ENCODE peak calls at places on chromosomes 13 and 19, in eight cellular contexts. D is H9, N is gastrocnemius medialis, B is left ventricle myocardium inferior, Q is tibial artery, J is tibial nerve, T is mucosa of descending colon, H is left lung. Y is an unnamed sample.

GRCh38 chr19:13262450-13262849 is 112.2 kb downstream of the IER2 start:
- DNase-seq in D (no peak), T (no peak), H (no peak), B (no peak), J (no peak), N (no peak), Q (no peak), Y (no peak)

GRCh38 chr19:40604647-40605200 is 3.6 kb downstream of the LTBP4 start:
- DNase-seq in Q (peak; percentile 76), H (no peak), D (peak; percentile 38), N (no peak), B (no peak), T (peak; percentile 80), J (no peak), Y (no peak)

GRCh38 chr13:27971236-27971645 is 2.1 kb upstream of the CDX2 start:
- DNase-seq in H (no peak), T (peak; percentile 86), D (peak; percentile 89), Q (peak; percentile 46), N (no peak), J (no peak), B (no peak), Y (no peak)

GRCh38 chr13:20264271-20265018 is 32.3 kb upstream of the GJB6 start:
- DNase-seq in D (no peak), T (no peak), J (no peak), B (no peak), Q (no peak), N (no peak), H (no peak), Y (no peak)

GRCh38 chr13:85997587-85997986 is 198.4 kb upstream of the SLITRK6 start:
- DNase-seq in B (no peak), N (no peak), D (no peak), T (no peak), H (no peak), Q (no peak), J (no peak), Y (no peak)

GRCh38 chr13:104408733-104409132 is 1342.5 kb upstream of the SLC10A2 start:
- DNase-seq in N (no peak), J (no peak), D (no peak), H (no peak), Q (no peak), B (no peak), T (no peak), Y (no peak)

GRCh38 chr13:77521595-77522367 is 13.7 kb upstream of the SCEL start:
- DNase-seq in H (peak; percentile 68), T (no peak), J (no peak), N (no peak), Q (no peak), B (no peak), D (peak; percentile 55), Y (no peak)

GRCh38 chr19:18804139-18804601 is 13.1 kb upstream of the COMP start:
- DNase-seq in B (no peak), T (no peak), H (no peak), D (no peak), Q (peak; percentile 56), J (no peak), N (no peak), Y (no peak)

GRCh38 chr13:111177081-111177711 is 62.1 kb downstream of the ARHGEF7 start:
- DNase-seq in N (peak; percentile 19), T (peak; percentile 54), H (no peak), B (peak; percentile 75), J (peak; percentile 22), D (no peak), Q (peak; percentile 88), Y (peak; percentile 67)

GRCh38 chr13:23833733-23834611 is 55.2 kb downstream of the MIPEP start:
- DNase-seq in Q (no peak), T (no peak), N (no peak), H (no peak), D (no peak), B (no peak), J (no peak), Y (no peak)

GRCh38 chr13:60150538-60150937 is 13.2 kb downstream of the DIAPH3 start:
- DNase-seq in Q (no peak), B (no peak), H (no peak), N (no peak), T (no peak), D (no peak), J (no peak), Y (no peak)

GRCh38 chr13:36880961-36881360 is 39.1 kb downstream of the SMAD9 start:
- DNase-seq in B (no peak), Q (no peak), J (no peak), N (no peak), T (no peak), H (no peak), D (no peak), Y (no peak)

GRCh38 chr13:110411316-110412105 is 104.4 kb downstream of the COL4A2 start:
- DNase-seq in D (no peak), Q (no peak), B (no peak), H (no peak), J (no peak), N (no peak), T (no peak), Y (no peak)

GRCh38 chr13:75445717-75446529 is 36.0 kb downstream of the TBC1D4 start:
- DNase-seq in H (no peak), B (no peak), D (no peak), Q (no peak), T (no peak), N (no peak), J (no peak), Y (no peak)

DNA sequence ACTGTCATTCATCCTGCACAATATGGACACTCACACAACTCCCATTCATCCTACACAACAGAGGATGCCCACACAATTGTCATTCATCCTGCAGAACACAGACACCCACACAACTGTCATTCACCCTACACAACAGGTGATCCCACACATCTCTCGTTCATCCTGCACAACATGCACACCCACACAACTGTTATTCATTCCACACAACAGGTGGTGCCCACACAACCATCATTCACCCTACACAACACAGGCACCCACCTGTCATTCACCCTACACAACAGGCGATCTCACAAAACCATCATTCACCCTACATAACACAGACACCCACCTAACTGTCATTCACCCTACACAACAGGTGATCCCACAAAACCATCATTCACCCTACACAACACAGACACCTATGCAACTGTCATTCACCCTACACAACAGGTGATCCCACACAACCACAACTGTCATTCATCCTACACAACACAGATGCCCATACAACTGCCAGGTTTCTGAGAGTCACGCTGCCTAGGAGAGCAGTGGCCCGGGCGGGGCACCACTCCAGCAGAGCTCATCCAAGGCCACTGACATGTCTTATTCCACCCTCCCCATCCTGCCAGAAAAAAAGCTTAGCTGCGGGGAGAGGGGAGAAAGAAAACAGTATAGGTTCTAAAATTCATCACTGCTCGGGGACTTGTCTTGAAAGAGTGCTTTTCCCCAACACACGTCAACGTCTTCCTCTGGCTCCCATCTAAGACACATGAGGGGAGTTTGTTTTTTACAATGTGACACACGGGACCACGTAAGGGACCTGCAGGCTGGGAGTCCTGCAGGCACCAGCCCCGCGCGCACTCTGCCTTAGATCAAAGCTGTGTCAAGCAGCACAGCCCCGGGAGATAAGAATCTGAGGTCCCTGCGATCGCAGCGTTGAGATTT is 44.0 kb downstream of the KLF2 start:
- DNase-seq in J (no peak), N (no peak), Q (no peak), B (no peak), T (no peak), H (no peak), D (no peak), Y (no peak)
- H3K4me1 ChIP-seq in J (peaks cover 62% of the 10 kb centered on the region), N (peaks cover 30% of the 10 kb centered on the region), Q (peaks cover 2% of the 10 kb centered on the region), B (peaks cover 47% of the 10 kb centered on the region), T (peaks cover 38% of the 10 kb centered on the region), H (peaks cover 86% of the 10 kb centered on the region), D (no peaks in the 10 kb centered on the region), Y (peaks cover 43% of the 10 kb centered on the region)

GRCh38 chr13:40755082-40755755 is 15.8 kb downstream of the MRPS31 start:
- DNase-seq in Q (no peak), B (no peak), T (no peak), J (no peak), H (no peak), D (no peak), N (no peak), Y (no peak)

GRCh38 chr13:40749327-40749726 is 21.7 kb downstream of the MRPS31 start:
- DNase-seq in T (no peak), Q (no peak), J (no peak), D (no peak), B (no peak), N (no peak), H (no peak), Y (no peak)
- TF ChIP-seq CTCF in T (no peak), Q (no peak), J (no peak), D (peak; percentile 42), B (peak; percentile 21), N (no peak), H (no peak), Y (no peak)

GRCh38 chr19:29832801-29833200 is 21.0 kb downstream of the CCNE1 start:
- DNase-seq in H (no peak), J (no peak), D (no peak), Q (peak; percentile 40), N (no peak), T (no peak), B (no peak), Y (no peak)
- H3K9me3 ChIP-seq in H (no peaks in the 10 kb centered on the region), J (no peaks in the 10 kb centered on the region), D (no peaks in the 10 kb centered on the region), Q (no peaks in the 10 kb centered on the region), N (no peaks in the 10 kb centered on the region), T (no peaks in the 10 kb centered on the region), B (no peaks in the 10 kb centered on the region), Y (no peaks in the 10 kb centered on the region)

GRCh38 chr19:47161876-47162489 is 31.3 kb downstream of the SAE1 start:
- DNase-seq in H (no peak), N (no peak), B (no peak), D (no peak), T (no peak), Q (no peak), J (no peak), Y (no peak)
- H3K4me1 ChIP-seq in H (peaks cover 39% of the 10 kb centered on the region), N (peaks cover 21% of the 10 kb centered on the region), B (peaks cover 36% of the 10 kb centered on the region), D (peaks cover 8% of the 10 kb centered on the region), T (peaks cover 27% of the 10 kb centered on the region), Q (peaks cover 13% of the 10 kb centered on the region), J (peaks cover 29% of the 10 kb centered on the region), Y (no peaks in the 10 kb centered on the region)